ENCODE peak calls at places on chromosome 1, in six cellular contexts. One of them, this sample, is unnamed.

GRCh38 chr1:29186707-29187106 is 5.0 kb upstream of the SRSF4 start:
- DNase-seq in GM23248: no peak
- DNase-seq in testis: no peak
- DNase-seq in lung: no peak
- DNase-seq in IMR-90: no peak
- DNase-seq in ovary: no peak
- DNase-seq in this sample: no peak

GRCh38 chr1:86140481-86140880 is 16.1 kb downstream of the COL24A1 start:
- DNase-seq in GM23248: no peak
- DNase-seq in testis: no peak
- DNase-seq in lung: no peak
- DNase-seq in IMR-90: no peak
- DNase-seq in ovary: no peak
- DNase-seq in this sample: no peak

GRCh38 chr1:195604287-195604686 is 1004.0 kb downstream of the KCNT2 start:
- DNase-seq in GM23248: peak; percentile 72
- DNase-seq in testis: no peak
- DNase-seq in lung: no peak
- DNase-seq in IMR-90: peak; percentile 93
- DNase-seq in ovary: no peak
- DNase-seq in this sample: peak; percentile 68

GRCh38 chr1:153626929-153627796 is at the start of gene S100A13:
- DNase-seq in GM23248: peak; percentile 94
- DNase-seq in testis: peak; percentile 84
- DNase-seq in lung: peak; percentile 88
- DNase-seq in IMR-90: peak; percentile 96
- DNase-seq in ovary: peak; percentile 82
- DNase-seq in this sample: peak; percentile 92

GRCh38 chr1:205505791-205506190 is 1.3 kb downstream of the CDK18 start:
- DNase-seq in GM23248: peak; percentile 47
- DNase-seq in testis: no peak
- DNase-seq in lung: peak; percentile 42
- DNase-seq in IMR-90: no peak
- DNase-seq in ovary: no peak
- DNase-seq in this sample: no peak

GRCh38 chr1:30342535-30343141 is 380.7 kb downstream of the MATN1 start:
- DNase-seq in GM23248: no peak
- DNase-seq in testis: no peak
- DNase-seq in lung: no peak
- DNase-seq in IMR-90: no peak
- DNase-seq in ovary: no peak
- DNase-seq in this sample: no peak

GRCh38 chr1:58936973-58937372 is 153.1 kb upstream of the JUN start:
- DNase-seq in GM23248: no peak
- DNase-seq in testis: no peak
- DNase-seq in lung: no peak
- DNase-seq in IMR-90: no peak
- DNase-seq in ovary: no peak
- DNase-seq in this sample: no peak

GRCh38 chr1:113253979-113254378 is 136.3 kb upstream of the MAGI3 start:
- DNase-seq in GM23248: no peak
- DNase-seq in testis: no peak
- DNase-seq in lung: no peak
- DNase-seq in IMR-90: no peak
- DNase-seq in ovary: no peak
- DNase-seq in this sample: no peak

GRCh38 chr1:211493133-211493864 is 1.3 kb upstream of the RD3 start:
- DNase-seq in GM23248: no peak
- DNase-seq in testis: no peak
- DNase-seq in lung: no peak
- DNase-seq in IMR-90: no peak
- DNase-seq in ovary: no peak
- DNase-seq in this sample: no peak

GRCh38 chr1:54397980-54398379 is 8.2 kb downstream of the SSBP3 start:
- DNase-seq in GM23248: no peak
- DNase-seq in testis: no peak
- DNase-seq in lung: no peak
- DNase-seq in IMR-90: no peak
- DNase-seq in ovary: no peak
- DNase-seq in this sample: no peak

GRCh38 chr1:58997060-58997411 is 213.2 kb upstream of the JUN start:
- DNase-seq in GM23248: no peak
- DNase-seq in testis: no peak
- DNase-seq in lung: no peak
- DNase-seq in IMR-90: no peak
- DNase-seq in ovary: no peak
- DNase-seq in this sample: no peak

GRCh38 chr1:32239335-32239734 is 7.7 kb upstream of the FAM167B start:
- DNase-seq in GM23248: no peak
- DNase-seq in testis: peak; percentile 21
- DNase-seq in lung: no peak
- DNase-seq in IMR-90: no peak
- DNase-seq in ovary: no peak
- DNase-seq in this sample: no peak

GRCh38 chr1:32240140-32240951 is 6.7 kb upstream of the FAM167B start:
- DNase-seq in GM23248: peak; percentile 78
- DNase-seq in testis: peak; percentile 72
- DNase-seq in lung: peak; percentile 69
- DNase-seq in IMR-90: peak; percentile 39
- DNase-seq in ovary: peak; percentile 82
- DNase-seq in this sample: no peak

GRCh38 chr1:32242341-32242851 is 4.6 kb upstream of the FAM167B start:
- DNase-seq in GM23248: peak; percentile 32
- DNase-seq in testis: peak; percentile 28
- DNase-seq in lung: no peak
- DNase-seq in IMR-90: no peak
- DNase-seq in ovary: peak; percentile 45
- DNase-seq in this sample: no peak

GRCh38 chr1:32241011-32241763 is 5.8 kb upstream of the FAM167B start:
- DNase-seq in GM23248: peak; percentile 84
- DNase-seq in testis: peak; percentile 67
- DNase-seq in lung: peak; percentile 49
- DNase-seq in IMR-90: peak; percentile 66
- DNase-seq in ovary: peak; percentile 76
- DNase-seq in this sample: no peak

DNA sequence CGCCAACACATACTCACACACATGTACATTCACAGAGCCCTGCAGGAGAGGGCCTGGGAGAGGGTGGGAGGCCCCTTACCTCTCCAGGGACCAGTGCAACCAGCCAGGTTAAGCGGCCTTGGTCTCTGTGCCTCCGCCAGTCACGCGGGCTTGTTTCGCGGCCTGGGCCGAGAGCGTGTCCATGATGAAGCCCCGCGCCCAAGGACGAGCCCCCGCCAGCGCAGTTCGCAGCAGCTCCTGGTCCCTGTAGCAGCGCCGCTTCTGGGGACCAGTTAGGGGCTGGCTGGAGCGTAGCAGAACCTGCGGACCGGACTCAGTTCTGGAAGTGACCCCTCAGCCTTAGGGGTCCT is 7.3 kb upstream of the FAM167B start:
- DNase-seq in GM23248: no peak
- DNase-seq in testis: peak; percentile 35
- DNase-seq in lung: no peak
- DNase-seq in IMR-90: no peak
- DNase-seq in ovary: no peak
- DNase-seq in this sample: no peak
- H3K4me3 ChIP-seq in GM23248: peak overlapping the region; percentile 73
- H3K4me3 ChIP-seq in testis: peak overlapping the region; percentile 47
- H3K4me3 ChIP-seq in lung: no peak overlapping the region
- H3K4me3 ChIP-seq in IMR-90: no peak overlapping the region
- H3K4me3 ChIP-seq in ovary: peak overlapping the region; percentile 59
- H3K4me3 ChIP-seq in this sample: peak overlapping the region; percentile 70

GRCh38 chr1:7831458-7831857 is 21.4 kb downstream of the UTS2 start:
- DNase-seq in GM23248: no peak
- DNase-seq in testis: no peak
- DNase-seq in lung: no peak
- DNase-seq in IMR-90: no peak
- DNase-seq in ovary: no peak
- DNase-seq in this sample: no peak

GRCh38 chr1:7826363-7826762 is 26.5 kb downstream of the UTS2 start:
- DNase-seq in GM23248: no peak
- DNase-seq in testis: no peak
- DNase-seq in lung: no peak
- DNase-seq in IMR-90: no peak
- DNase-seq in ovary: no peak
- DNase-seq in this sample: no peak

GRCh38 chr1:7824701-7825100 is 28.2 kb downstream of the UTS2 start:
- DNase-seq in GM23248: no peak
- DNase-seq in testis: no peak
- DNase-seq in lung: no peak
- DNase-seq in IMR-90: no peak
- DNase-seq in ovary: no peak
- DNase-seq in this sample: no peak

GRCh38 chr1:7827134-7827955 is 25.5 kb downstream of the UTS2 start:
- DNase-seq in GM23248: no peak
- DNase-seq in testis: peak; percentile 66
- DNase-seq in lung: no peak
- DNase-seq in IMR-90: no peak
- DNase-seq in ovary: no peak
- DNase-seq in this sample: no peak
- H3K4me3 ChIP-seq in GM23248: no peak overlapping the region
- H3K4me3 ChIP-seq in testis: peak overlapping the region; percentile 48
- H3K4me3 ChIP-seq in lung: no peak overlapping the region
- H3K4me3 ChIP-seq in IMR-90: peak overlapping the region; percentile 27
- H3K4me3 ChIP-seq in ovary: peak overlapping the region; percentile 22
- H3K4me3 ChIP-seq in this sample: peak overlapping the region; percentile 47

GRCh38 chr1:218775476-218776170 is 398.1 kb upstream of the LYPLAL1 start:
- DNase-seq in GM23248: no peak
- DNase-seq in testis: no peak
- DNase-seq in lung: no peak
- DNase-seq in IMR-90: no peak
- DNase-seq in ovary: no peak
- DNase-seq in this sample: no peak

GRCh38 chr1:218778257-218778656 is 395.4 kb upstream of the LYPLAL1 start:
- DNase-seq in GM23248: no peak
- DNase-seq in testis: no peak
- DNase-seq in lung: no peak
- DNase-seq in IMR-90: peak; percentile 18
- DNase-seq in ovary: no peak
- DNase-seq in this sample: no peak

GRCh38 chr1:218778731-218779130 is 394.9 kb upstream of the LYPLAL1 start:
- DNase-seq in GM23248: no peak
- DNase-seq in testis: no peak
- DNase-seq in lung: no peak
- DNase-seq in IMR-90: no peak
- DNase-seq in ovary: no peak
- DNase-seq in this sample: no peak

GRCh38 chr1:218783916-218784315 is 389.8 kb upstream of the LYPLAL1 start:
- DNase-seq in GM23248: no peak
- DNase-seq in testis: no peak
- DNase-seq in lung: no peak
- DNase-seq in IMR-90: no peak
- DNase-seq in ovary: no peak
- DNase-seq in this sample: no peak

GRCh38 chr1:218779341-218779831 is 394.3 kb upstream of the LYPLAL1 start:
- DNase-seq in GM23248: peak; percentile 35
- DNase-seq in testis: no peak
- DNase-seq in lung: no peak
- DNase-seq in IMR-90: peak; percentile 64
- DNase-seq in ovary: no peak
- DNase-seq in this sample: no peak
- H3K4me3 ChIP-seq in GM23248: no peak overlapping the region
- H3K4me3 ChIP-seq in testis: no peak overlapping the region
- H3K4me3 ChIP-seq in lung: no peak overlapping the region
- H3K4me3 ChIP-seq in IMR-90: no peak overlapping the region
- H3K4me3 ChIP-seq in ovary: no peak overlapping the region
- H3K4me3 ChIP-seq in this sample: no peak overlapping the region

GRCh38 chr1:14367444-14367843 is 231.0 kb upstream of the KAZN start:
- DNase-seq in GM23248: no peak
- DNase-seq in testis: no peak
- DNase-seq in lung: no peak
- DNase-seq in IMR-90: no peak
- DNase-seq in ovary: no peak
- DNase-seq in this sample: no peak

GRCh38 chr1:14363707-14364413 is 234.6 kb upstream of the KAZN start:
- DNase-seq in GM23248: peak; percentile 30
- DNase-seq in testis: no peak
- DNase-seq in lung: no peak
- DNase-seq in IMR-90: no peak
- DNase-seq in ovary: no peak
- DNase-seq in this sample: no peak

GRCh38 chr1:14369526-14370213 is 228.8 kb upstream of the KAZN start:
- DNase-seq in GM23248: peak; percentile 6
- DNase-seq in testis: no peak
- DNase-seq in lung: no peak
- DNase-seq in IMR-90: no peak
- DNase-seq in ovary: no peak
- DNase-seq in this sample: no peak

GRCh38 chr1:14365226-14365994 is 233.1 kb upstream of the KAZN start:
- DNase-seq in GM23248: no peak
- DNase-seq in testis: no peak
- DNase-seq in lung: no peak
- DNase-seq in IMR-90: no peak
- DNase-seq in ovary: no peak
- DNase-seq in this sample: no peak

GRCh38 chr1:14366361-14367018 is 232.0 kb upstream of the KAZN start:
- DNase-seq in GM23248: peak; percentile 67
- DNase-seq in testis: no peak
- DNase-seq in lung: no peak
- DNase-seq in IMR-90: no peak
- DNase-seq in ovary: no peak
- DNase-seq in this sample: no peak
- H3K4me3 ChIP-seq in GM23248: no peak overlapping the region
- H3K4me3 ChIP-seq in testis: no peak overlapping the region
- H3K4me3 ChIP-seq in lung: no peak overlapping the region
- H3K4me3 ChIP-seq in IMR-90: no peak overlapping the region
- H3K4me3 ChIP-seq in ovary: no peak overlapping the region
- H3K4me3 ChIP-seq in this sample: no peak overlapping the region

GRCh38 chr1:10980094-10980577 is 32.3 kb upstream of the TARDBP start:
- DNase-seq in GM23248: peak; percentile 93
- DNase-seq in testis: peak; percentile 59
- DNase-seq in lung: peak; percentile 82
- DNase-seq in IMR-90: peak; percentile 31
- DNase-seq in ovary: no peak
- DNase-seq in this sample: peak; percentile 32
- H3K4me3 ChIP-seq in GM23248: peak overlapping the region; percentile 52
- H3K4me3 ChIP-seq in testis: no peak overlapping the region
- H3K4me3 ChIP-seq in lung: no peak overlapping the region
- H3K4me3 ChIP-seq in IMR-90: no peak overlapping the region
- H3K4me3 ChIP-seq in ovary: no peak overlapping the region
- H3K4me3 ChIP-seq in this sample: peak overlapping the region; percentile 37

DNA sequence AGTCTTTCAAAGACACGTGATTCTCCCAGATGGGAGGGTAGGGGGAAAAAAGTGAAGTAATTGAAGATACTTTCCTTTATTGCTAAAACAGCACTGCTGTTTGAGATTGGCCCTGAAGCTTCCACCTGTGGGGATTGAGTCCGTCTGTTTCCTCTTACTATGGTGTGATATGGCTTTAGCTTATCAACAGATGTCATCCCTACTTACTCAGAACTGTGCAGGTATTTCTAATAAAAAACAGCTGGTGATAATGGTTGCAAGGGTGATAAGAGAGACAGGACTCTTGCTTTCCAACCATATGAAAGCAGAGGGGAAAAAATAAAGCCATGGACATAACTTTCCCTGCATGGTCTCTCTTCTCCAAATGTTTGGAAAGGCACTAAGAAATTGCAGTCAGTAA is 41.7 kb upstream of the C8B start:
- DNase-seq in GM23248: no peak
- DNase-seq in testis: no peak
- DNase-seq in lung: no peak
- DNase-seq in IMR-90: no peak
- DNase-seq in ovary: no peak
- DNase-seq in this sample: no peak
- H3K4me3 ChIP-seq in GM23248: no peak overlapping the region
- H3K4me3 ChIP-seq in testis: no peak overlapping the region
- H3K4me3 ChIP-seq in lung: no peak overlapping the region
- H3K4me3 ChIP-seq in IMR-90: no peak overlapping the region
- H3K4me3 ChIP-seq in ovary: no peak overlapping the region
- H3K4me3 ChIP-seq in this sample: no peak overlapping the region